ENCODE peak calls at places on chromosomes 3 and 15, in six cellular contexts. Q, Z, M, N, V and G are unnamed samples.
A peak's percentile ranks its signal among the peaks of the same experiment; 100 is the strongest.

GRCh38 chr3:47299396-47300318 is 16.9 kb downstream of the KLHL18 start:
- DNase-seq in Q (no peak), Z (no peak), M (no peak), N (no peak), V (no peak), G (no peak)

GRCh38 chr3:114223146-114223545 is 14.2 kb downstream of the ZNF80 start:
- DNase-seq in Q (no peak), Z (no peak), M (no peak), N (no peak), V (no peak), G (no peak)

GRCh38 chr3:85678713-85679112 is 719.9 kb downstream of the CADM2 start:
- DNase-seq in Q (no peak), Z (no peak), M (no peak), N (no peak), V (no peak), G (no peak)

GRCh38 chr3:172512363-172512762 is 10.9 kb downstream of the TNFSF10 start:
- DNase-seq in Q (no peak), Z (peak; percentile 78), M (peak; percentile 50), N (no peak), V (peak; percentile 52), G (no peak)

GRCh38 chr15:58467722-58468436 is 36.1 kb downstream of the LIPC start:
- DNase-seq in Q (no peak), Z (peak; percentile 24), M (no peak), N (no peak), V (no peak), G (no peak)

GRCh38 chr15:85583404-85584390 is 203.3 kb downstream of the AKAP13 start:
- DNase-seq in Q (no peak), Z (no peak), M (peak; percentile 60), N (no peak), V (peak; percentile 39), G (no peak)

GRCh38 chr3:183290216-183290615 is 37.2 kb downstream of the B3GNT5 start:
- DNase-seq in Q (no peak), Z (no peak), M (no peak), N (no peak), V (no peak), G (no peak)

GRCh38 chr3:14631687-14632444 is 19.7 kb upstream of the CCDC174 start:
- DNase-seq in Q (no peak), Z (no peak), M (no peak), N (no peak), V (no peak), G (no peak)

GRCh38 chr3:109618766-109619378 is 281.5 kb upstream of the DPPA4 start:
- DNase-seq in Q (no peak), Z (no peak), M (no peak), N (no peak), V (no peak), G (no peak)

GRCh38 chr3:13480340-13481318 is 523 bp downstream of the HDAC11 start:
- DNase-seq in Q (no peak), Z (no peak), M (no peak), N (peak; percentile 63), V (no peak), G (no peak)

GRCh38 chr3:160450846-160451245 is 1.3 kb upstream of the TRIM59 start:
- DNase-seq in Q (no peak), Z (no peak), M (no peak), N (no peak), V (no peak), G (no peak)

GRCh38 chr3:177751770-177752169 is 554.5 kb upstream of the TBL1XR1 start:
- DNase-seq in Q (no peak), Z (no peak), M (peak; percentile 18), N (no peak), V (peak; percentile 23), G (no peak)

GRCh38 chr15:85707519-85708338 is 87.0 kb downstream of the KLHL25 start:
- DNase-seq in Q (no peak), Z (no peak), M (no peak), N (no peak), V (peak; percentile 55), G (no peak)

GRCh38 chr15:25849431-25849921 is 13.7 kb downstream of the ATP10A start:
- DNase-seq in Q (no peak), Z (no peak), M (no peak), N (no peak), V (peak; percentile 30), G (no peak)

GRCh38 chr3:141646760-141647561 is 91.1 kb upstream of the RNF7 start:
- DNase-seq in Q (no peak), Z (no peak), M (no peak), N (peak; percentile 73), V (peak; percentile 73), G (peak; percentile 33)

GRCh38 chr15:86644319-86644718 is 564.6 kb downstream of the AGBL1 start:
- DNase-seq in Q (no peak), Z (no peak), M (no peak), N (no peak), V (no peak), G (no peak)

GRCh38 chr3:62621171-62621570 is 247.8 kb upstream of the FEZF2 start:
- DNase-seq in Q (no peak), Z (no peak), M (no peak), N (no peak), V (no peak), G (no peak)

GRCh38 chr3:101074518-101074917 is 81.3 kb upstream of the ABI3BP start:
- DNase-seq in Q (no peak), Z (no peak), M (no peak), N (no peak), V (no peak), G (no peak)

GRCh38 chr3:161072076-161072697 is 33.0 kb downstream of the B3GALNT1 start:
- DNase-seq in Q (no peak), Z (no peak), M (no peak), N (no peak), V (no peak), G (no peak)

GRCh38 chr3:126413693-126414080 is 19.0 kb downstream of the CFAP100 start:
- DNase-seq in Q (peak; percentile 27), Z (peak; percentile 55), M (no peak), N (no peak), V (no peak), G (peak; percentile 1)

GRCh38 chr3:102060814-102061213 is 211.5 kb downstream of the NFKBIZ start:
- DNase-seq in Q (no peak), Z (no peak), M (no peak), N (no peak), V (no peak), G (no peak)

GRCh38 chr15:69813881-69814280 is 283.8 kb downstream of the TLE3 start:
- DNase-seq in Q (no peak), Z (no peak), M (no peak), N (no peak), V (no peak), G (no peak)

GRCh38 chr3:170780955-170781354 is 89.0 kb downstream of the RPL22L1 start:
- DNase-seq in Q (no peak), Z (no peak), M (no peak), N (no peak), V (no peak), G (no peak)

GRCh38 chr15:78766041-78766440 is 45.2 kb downstream of the ADAMTS7 start:
- DNase-seq in Q (no peak), Z (peak; percentile 59), M (peak; percentile 5), N (no peak), V (no peak), G (no peak)

GRCh38 chr3:188232676-188233075 is 78.7 kb downstream of the LPP start:
- DNase-seq in Q (no peak), Z (no peak), M (no peak), N (no peak), V (no peak), G (no peak)

GRCh38 chr15:29043731-29044485 is 158.1 kb downstream of the APBA2 start:
- DNase-seq in Q (no peak), Z (no peak), M (no peak), N (no peak), V (no peak), G (no peak)

GRCh38 chr3:72151465-72152238 is 366.7 kb upstream of the PROK2 start:
- DNase-seq in Q (no peak), Z (no peak), M (no peak), N (no peak), V (no peak), G (no peak)
- TF ChIP-seq CTCF in Q (no peak), Z (no peak), M (no peak), N (no peak), V (no peak), G (no peak)

GRCh38 chr15:68802373-68802772 is 18.3 kb downstream of the ANP32A start:
- DNase-seq in Q (no peak), Z (peak; percentile 24), M (no peak), N (no peak), V (no peak), G (no peak)
- H3K4me1 ChIP-seq in Q (peaks cover 5% of the 10 kb centered on the region), Z (no peaks in the 10 kb centered on the region), M (peaks cover 33% of the 10 kb centered on the region), N (peaks cover 7% of the 10 kb centered on the region), V (peaks cover 26% of the 10 kb centered on the region), G (no peaks in the 10 kb centered on the region)

GRCh38 chr3:58657571-58658141 is 8.9 kb downstream of the FAM3D start:
- DNase-seq in Q (no peak), Z (peak; percentile 56), M (no peak), N (no peak), V (no peak), G (no peak)

GRCh38 chr3:58657036-58657435 is 9.5 kb downstream of the FAM3D start:
- DNase-seq in Q (no peak), Z (peak; percentile 35), M (no peak), N (no peak), V (no peak), G (no peak)

GRCh38 chr3:58658508-58658907 is 8.1 kb downstream of the FAM3D start:
- DNase-seq in Q (no peak), Z (peak; percentile 6), M (no peak), N (no peak), V (no peak), G (no peak)

GRCh38 chr3:58660998-58661397 is 5.6 kb downstream of the FAM3D start:
- DNase-seq in Q (no peak), Z (no peak), M (no peak), N (no peak), V (no peak), G (no peak)

DNA sequence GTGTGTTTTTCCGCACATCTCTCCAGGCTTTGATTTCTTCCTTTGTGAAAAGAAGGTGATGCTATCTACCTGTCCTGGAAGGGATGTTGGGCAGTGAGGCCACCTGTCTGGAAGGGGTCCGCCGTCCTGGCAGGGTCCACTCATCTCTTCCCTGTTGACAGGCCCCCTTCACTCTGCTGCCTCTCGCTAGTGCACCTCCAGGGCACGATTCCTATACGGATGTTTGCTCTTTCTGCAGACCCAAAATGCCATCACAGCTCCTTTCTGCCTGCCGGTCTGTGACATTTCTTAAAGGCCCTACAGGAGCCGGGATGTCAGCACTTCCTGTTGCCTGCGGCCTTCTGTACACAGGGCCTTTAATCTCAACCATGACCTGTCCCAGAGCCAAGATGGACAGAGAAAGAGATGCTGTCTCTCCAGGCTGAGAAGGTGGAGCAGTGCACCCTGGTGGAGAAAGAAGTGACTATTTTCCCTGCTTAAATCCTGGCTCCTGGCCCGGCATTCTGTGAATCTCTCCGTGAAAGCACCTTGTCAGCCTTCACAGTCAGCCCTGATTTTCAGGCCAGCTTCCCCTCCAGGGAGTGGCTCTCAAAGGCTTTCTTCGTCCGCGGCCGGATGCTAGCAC is 7.4 kb downstream of the FAM3D start:
- DNase-seq in Q (peak; percentile 55), Z (peak; percentile 48), M (no peak), N (peak; percentile 74), V (peak; percentile 40), G (no peak)
- TF ChIP-seq CTCF in Q (peak; percentile 52), Z (no peak), M (no peak), N (peak; percentile 73), V (peak; percentile 10), G (peak; percentile 14)

DNA sequence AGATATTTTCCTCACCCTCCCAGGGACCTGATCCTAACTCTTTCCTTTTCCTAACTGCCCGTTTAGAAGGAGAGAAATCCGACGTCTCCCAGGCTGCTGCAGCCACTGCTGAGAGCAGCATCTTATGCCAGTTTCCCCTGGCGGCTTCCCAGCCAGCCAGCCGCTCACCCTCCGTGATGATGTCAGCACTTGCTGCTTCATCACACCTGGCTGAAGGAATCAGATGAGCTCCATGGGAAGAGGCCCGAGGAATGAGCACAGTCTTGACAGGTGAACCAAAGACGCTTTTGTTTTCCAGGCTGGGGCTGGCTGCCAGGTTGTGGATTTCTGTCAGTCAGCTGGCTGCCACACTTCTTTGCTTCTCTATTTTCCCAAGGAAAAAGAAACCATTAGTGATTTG is 445.1 kb upstream of the RBMS3 start:
- DNase-seq in Q (no peak), Z (no peak), M (peak; percentile 24), N (peak; percentile 58), V (no peak), G (no peak)
- H3K4me1 ChIP-seq in Q (no peaks in the 10 kb centered on the region), Z (no peaks in the 10 kb centered on the region), M (no peaks in the 10 kb centered on the region), N (no peaks in the 10 kb centered on the region), V (no peaks in the 10 kb centered on the region), G (no peaks in the 10 kb centered on the region)